ENCODE peak calls at places on chromosomes 12 and 14, in nine cellular contexts. X is transverse colon, B is OCI-LY7, N is uterus, L is lower lobe of right lung, P is adrenal gland, J is upper lobe of left lung, G is lung, Y is neural progenitor cell. T is an unnamed sample.
A peak's percentile ranks its signal among the peaks of the same experiment; 100 is the strongest.

GRCh38 chr14:102222009-102222575 is 82.4 kb downstream of the WDR20 start:
- DNase-seq in X (no peak), B (no peak), N (no peak), L (no peak), P (no peak), J (no peak), G (no peak), Y (no peak), T (no peak)

GRCh38 chr12:115213538-115213961 is 529.6 kb upstream of the TBX3 start:
- DNase-seq in X (no peak), B (no peak), N (no peak), L (no peak), P (no peak), J (no peak), G (no peak), Y (peak; percentile 48), T (no peak)

GRCh38 chr12:89073659-89074058 is 278.6 kb downstream of the DUSP6 start:
- DNase-seq in X (no peak), B (no peak), N (no peak), L (no peak), P (no peak), J (no peak), G (no peak), Y (no peak), T (no peak)

GRCh38 chr12:130436741-130437501 is 99.2 kb downstream of the PIWIL1 start:
- DNase-seq in X (no peak), B (no peak), N (no peak), L (peak; percentile 34), P (no peak), J (no peak), G (no peak), Y (no peak), T (no peak)

GRCh38 chr14:44379292-44379977 is 127.6 kb downstream of the FSCB start:
- DNase-seq in X (no peak), B (no peak), N (no peak), L (no peak), P (no peak), J (no peak), G (no peak), Y (no peak), T (no peak)

GRCh38 chr12:116427200-116427932 is 131.8 kb upstream of the MAP1LC3B2 start:
- DNase-seq in X (no peak), B (no peak), N (no peak), L (no peak), P (no peak), J (no peak), G (no peak), Y (peak; percentile 65), T (no peak)

GRCh38 chr12:67705394-67706370 is 57.1 kb downstream of the DYRK2 start:
- DNase-seq in X (no peak), B (no peak), N (no peak), L (no peak), P (peak; percentile 22), J (no peak), G (no peak), Y (no peak), T (no peak)

GRCh38 chr14:34363733-34364134 is 98.3 kb downstream of the SPTSSA start:
- DNase-seq in X (no peak), B (no peak), N (no peak), L (no peak), P (no peak), J (peak; percentile 81), G (no peak), Y (no peak), T (no peak)

GRCh38 chr14:89315493-89316456 is 101.3 kb downstream of the FOXN3 start:
- DNase-seq in X (no peak), B (no peak), N (no peak), L (no peak), P (no peak), J (no peak), G (no peak), Y (no peak), T (no peak)
- H3K9me3 ChIP-seq in X (no peaks in the 10 kb centered on the region), B (peaks cover 26% of the 10 kb centered on the region), N (no peaks in the 10 kb centered on the region), L (no peaks in the 10 kb centered on the region), P (no peaks in the 10 kb centered on the region), J (no peaks in the 10 kb centered on the region), G (peaks cover 3% of the 10 kb centered on the region), Y (no peaks in the 10 kb centered on the region), T (no peaks in the 10 kb centered on the region)

GRCh38 chr14:74084277-74085046 is at the start of the genes ALDH6A1 and LIN52:
- DNase-seq in X (peak; percentile 100), B (peak; percentile 100), N (peak; percentile 100), L (peak; percentile 99), P (peak; percentile 99), J (peak; percentile 99), G (peak; percentile 100), Y (peak; percentile 100), T (peak; percentile 100)
- TF ChIP-seq CTCF in X (no peak), B (peak; percentile 51), N (peak; percentile 4), L (no peak), P (no peak), J (no peak), G (no peak), Y (peak; percentile 40), T (no peak)

GRCh38 chr14:52048641-52049204 is 20.1 kb downstream of the NID2 start:
- DNase-seq in X (no peak), B (no peak), N (peak; percentile 33), L (no peak), P (no peak), J (no peak), G (no peak), Y (no peak), T (no peak)
- H3K4me1 ChIP-seq in X (peaks cover 30% of the 10 kb centered on the region), B (no peaks in the 10 kb centered on the region), N (peaks cover 4% of the 10 kb centered on the region), L (peaks cover 8% of the 10 kb centered on the region), P (peaks cover 5% of the 10 kb centered on the region), J (peaks cover 1% of the 10 kb centered on the region), G (peaks cover 9% of the 10 kb centered on the region), Y (no peaks in the 10 kb centered on the region), T (peaks cover 51% of the 10 kb centered on the region)

GRCh38 chr12:133145981-133146380 is 15.6 kb downstream of the ZNF10 start:
- DNase-seq in X (no peak), B (no peak), N (no peak), L (no peak), P (no peak), J (no peak), G (no peak), Y (no peak), T (no peak)
- H3K9me3 ChIP-seq in X (peaks cover 72% of the 10 kb centered on the region), B (peaks cover 20% of the 10 kb centered on the region), N (peaks cover 55% of the 10 kb centered on the region), L (peaks cover 93% of the 10 kb centered on the region), P (peaks cover 22% of the 10 kb centered on the region), J (peaks cover 99% of the 10 kb centered on the region), G (peaks cover 35% of the 10 kb centered on the region), Y (peaks cover 39% of the 10 kb centered on the region), T (peaks cover 63% of the 10 kb centered on the region)

DNA sequence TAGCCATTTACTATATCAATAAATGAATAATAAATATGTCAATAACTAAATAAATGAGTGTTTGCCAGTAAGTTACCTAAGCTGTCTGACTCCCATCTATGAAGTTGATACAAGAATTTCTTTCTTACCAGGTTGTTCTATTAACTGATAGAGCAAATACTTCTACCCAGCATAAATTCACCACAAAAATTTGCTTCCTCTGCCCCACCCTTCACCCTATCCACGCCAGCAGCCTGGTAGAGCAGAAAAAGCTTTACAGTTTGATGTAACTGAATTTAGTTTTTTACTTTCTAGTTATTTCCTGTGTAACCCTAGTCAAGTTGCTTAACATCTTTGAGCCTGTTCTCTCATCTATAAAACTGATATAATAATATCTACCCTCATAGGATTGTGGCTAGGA is 94.9 kb upstream of the SLC16A7 start:
- DNase-seq in X (no peak), B (no peak), N (no peak), L (no peak), P (no peak), J (no peak), G (no peak), Y (no peak), T (no peak)
- TF ChIP-seq CTCF in X (no peak), B (no peak), N (no peak), L (no peak), P (no peak), J (no peak), G (no peak), Y (no peak), T (no peak)

DNA sequence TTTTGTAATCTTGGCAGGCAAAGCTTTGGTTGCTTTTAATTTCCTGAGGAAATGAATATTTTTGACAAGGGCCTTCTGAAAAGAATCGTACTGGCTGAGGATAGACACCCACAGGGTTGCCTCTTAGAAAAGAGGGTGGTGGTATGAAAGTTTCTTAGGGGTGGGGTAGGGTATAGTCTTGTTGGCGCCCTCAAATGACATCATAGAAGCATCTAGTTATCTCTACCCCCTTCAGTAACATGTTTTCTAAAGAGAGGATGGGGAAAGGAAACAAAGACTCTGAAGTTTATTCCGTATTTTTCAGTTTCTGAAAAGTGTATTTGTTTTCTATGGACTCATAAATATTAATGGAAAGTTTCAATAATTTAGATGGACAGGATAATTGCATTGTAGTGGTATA is 13.7 kb downstream of the PRKCH start:
- DNase-seq in X (no peak), B (no peak), N (no peak), L (no peak), P (no peak), J (no peak), G (no peak), Y (no peak), T (no peak)
- H3K4me1 ChIP-seq in X (no peaks in the 10 kb centered on the region), B (no peaks in the 10 kb centered on the region), N (no peaks in the 10 kb centered on the region), L (peaks cover 41% of the 10 kb centered on the region), P (no peaks in the 10 kb centered on the region), J (peaks cover 35% of the 10 kb centered on the region), G (peaks cover 16% of the 10 kb centered on the region), Y (peaks cover 14% of the 10 kb centered on the region), T (no peaks in the 10 kb centered on the region)

GRCh38 chr14:106845286-106846087 is 1319.1 kb downstream of the TMEM121 start:
- DNase-seq in X (peak; percentile 92), B (peak; percentile 90), N (peak; percentile 30), L (peak; percentile 79), P (no peak), J (peak; percentile 66), G (peak; percentile 69), Y (no peak), T (no peak)

GRCh38 chr14:106846218-106846617 is 1319.8 kb downstream of the TMEM121 start:
- DNase-seq in X (no peak), B (peak; percentile 28), N (no peak), L (no peak), P (no peak), J (no peak), G (no peak), Y (no peak), T (no peak)

GRCh38 chr14:106848330-106849121 is 1322.1 kb downstream of the TMEM121 start:
- DNase-seq in X (peak; percentile 53), B (peak; percentile 90), N (peak; percentile 27), L (no peak), P (peak; percentile 54), J (no peak), G (no peak), Y (no peak), T (no peak)

DNA sequence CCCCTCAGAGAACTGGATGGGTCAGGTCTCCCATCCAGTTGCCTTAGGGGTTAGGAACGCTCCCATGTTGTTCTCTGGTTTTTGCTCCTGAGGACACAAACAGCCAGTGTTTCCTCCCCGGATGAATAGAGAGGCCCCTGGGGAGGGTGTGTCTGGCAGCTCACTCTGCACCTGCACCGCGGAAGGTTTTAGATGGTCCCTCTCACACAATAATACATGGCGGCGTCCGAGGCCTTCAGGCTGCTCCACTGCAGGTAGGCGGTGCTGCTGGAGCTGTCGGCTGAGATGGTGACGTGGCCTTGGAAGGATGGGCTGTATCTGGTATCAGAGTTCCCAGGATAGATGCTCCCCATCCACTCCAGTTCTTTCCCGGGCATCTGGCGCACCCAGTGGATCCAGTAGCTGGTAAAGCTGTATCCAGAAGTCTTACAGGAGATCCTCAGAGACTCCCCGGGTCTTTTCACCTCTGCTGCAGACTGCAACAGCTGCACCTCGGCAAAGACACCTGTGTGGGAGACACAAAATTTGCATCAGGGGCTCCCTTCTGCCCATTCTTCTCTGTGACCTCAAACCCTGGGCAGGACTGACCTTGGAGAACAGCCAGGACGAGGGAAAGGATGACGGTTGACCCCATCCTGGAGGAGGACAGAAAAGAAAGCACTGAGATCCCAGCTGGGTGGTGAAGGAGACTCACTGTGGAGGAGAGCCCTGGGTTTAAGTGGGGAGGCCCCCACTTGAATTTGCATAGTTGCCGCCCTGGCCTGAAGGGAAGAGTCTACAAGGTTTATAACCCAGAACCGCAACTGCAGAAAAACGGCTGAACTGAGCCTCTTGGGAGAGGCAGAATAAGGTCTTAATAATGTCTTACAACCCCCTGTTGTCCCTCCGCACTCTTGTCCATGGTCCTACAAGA is 1324.8 kb downstream of the TMEM121 start:
- DNase-seq in X (peak; percentile 24), B (peak; percentile 95), N (no peak), L (no peak), P (no peak), J (no peak), G (no peak), Y (no peak), T (no peak)
- H3K9me3 ChIP-seq in X (no peaks in the 10 kb centered on the region), B (peaks cover 8% of the 10 kb centered on the region), N (no peaks in the 10 kb centered on the region), L (no peaks in the 10 kb centered on the region), P (no peaks in the 10 kb centered on the region), J (no peaks in the 10 kb centered on the region), G (peaks cover 1% of the 10 kb centered on the region), Y (peaks cover 18% of the 10 kb centered on the region), T (no peaks in the 10 kb centered on the region)

T was measured in ascending aorta.